ENCODE peak calls at places on chromosome 6, in seven cellular contexts. One of them, this sample, is unnamed. For H4K20me1, the result is how much of the 10 kb centered on the place peaks cover.

GRCh38 chr6:78962458-78962857 is 95.1 kb downstream of the IRAK1BP1 start:
- DNase-seq in PC-3: no peak
- DNase-seq in OCI-LY7: no peak
- DNase-seq in GM23248: no peak
- DNase-seq in GM23338: no peak
- DNase-seq in hepatocyte: no peak
- DNase-seq in HCT116: no peak
- DNase-seq in this sample: no peak

GRCh38 chr6:40015530-40015929 is 81.3 kb upstream of the MOCS1 start:
- DNase-seq in PC-3: no peak
- DNase-seq in OCI-LY7: no peak
- DNase-seq in GM23248: no peak
- DNase-seq in GM23338: no peak
- DNase-seq in hepatocyte: no peak
- DNase-seq in HCT116: no peak
- DNase-seq in this sample: no peak

GRCh38 chr6:144581807-144582537 is 296.8 kb downstream of the UTRN start:
- DNase-seq in PC-3: peak
- DNase-seq in OCI-LY7: peak
- DNase-seq in GM23248: peak
- DNase-seq in GM23338: peak
- DNase-seq in hepatocyte: peak
- DNase-seq in HCT116: peak
- DNase-seq in this sample: peak

GRCh38 chr6:135583256-135583758 is 85.8 kb upstream of the AHI1 start:
- DNase-seq in PC-3: peak
- DNase-seq in OCI-LY7: no peak
- DNase-seq in GM23248: peak
- DNase-seq in GM23338: no peak
- DNase-seq in hepatocyte: no peak
- DNase-seq in HCT116: no peak
- DNase-seq in this sample: no peak

GRCh38 chr6:126721581-126722145 is 381.7 kb downstream of the CENPW start:
- DNase-seq in PC-3: peak
- DNase-seq in OCI-LY7: no peak
- DNase-seq in GM23248: peak
- DNase-seq in GM23338: no peak
- DNase-seq in hepatocyte: peak
- DNase-seq in HCT116: peak
- DNase-seq in this sample: no peak

GRCh38 chr6:38138374-38138773 is 318.8 kb downstream of the ZFAND3 start:
- DNase-seq in PC-3: no peak
- DNase-seq in OCI-LY7: no peak
- DNase-seq in GM23248: no peak
- DNase-seq in GM23338: peak
- DNase-seq in hepatocyte: no peak
- DNase-seq in HCT116: no peak
- DNase-seq in this sample: peak

GRCh38 chr6:52420668-52421358 is 671 bp downstream of the EFHC1 start:
- DNase-seq in PC-3: peak
- DNase-seq in OCI-LY7: no peak
- DNase-seq in GM23248: peak
- DNase-seq in GM23338: peak
- DNase-seq in hepatocyte: peak
- DNase-seq in HCT116: no peak
- DNase-seq in this sample: peak

GRCh38 chr6:17271628-17272027 is 9.5 kb upstream of the RBM24 start:
- DNase-seq in PC-3: no peak
- DNase-seq in OCI-LY7: no peak
- DNase-seq in GM23248: no peak
- DNase-seq in GM23338: no peak
- DNase-seq in hepatocyte: no peak
- DNase-seq in HCT116: no peak
- DNase-seq in this sample: no peak

DNA sequence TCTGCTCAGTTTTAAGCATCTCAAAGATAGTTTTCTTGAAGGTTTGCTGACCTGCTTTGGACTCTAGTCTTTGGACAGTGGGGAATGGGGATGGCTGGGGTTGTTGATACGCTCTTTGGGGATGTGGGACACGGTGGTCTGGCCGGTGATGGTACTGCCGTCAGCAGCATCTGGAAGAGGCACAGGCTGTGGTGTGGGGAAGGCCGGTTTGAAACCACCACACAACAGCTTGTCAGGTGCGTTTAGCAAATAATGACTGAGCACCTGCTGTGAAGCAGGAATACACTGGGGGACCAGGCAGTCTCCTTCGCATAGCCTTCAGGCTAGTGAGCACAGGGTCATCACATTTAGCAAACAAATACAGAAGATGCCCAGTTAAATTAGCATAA is 94.1 kb downstream of the TMEM242 start:
- DNase-seq in PC-3: no peak
- DNase-seq in OCI-LY7: peak
- DNase-seq in GM23248: no peak
- DNase-seq in GM23338: peak
- DNase-seq in hepatocyte: no peak
- DNase-seq in HCT116: no peak
- DNase-seq in this sample: no peak
- H3K27ac ChIP-seq in PC-3: no peak
- H3K27ac ChIP-seq in OCI-LY7: no peak
- H3K27ac ChIP-seq in GM23248: no peak
- H3K27ac ChIP-seq in GM23338: no peak
- H3K27ac ChIP-seq in hepatocyte: no peak
- H3K27ac ChIP-seq in HCT116: no peak
- H3K27ac ChIP-seq in this sample: no peak

DNA sequence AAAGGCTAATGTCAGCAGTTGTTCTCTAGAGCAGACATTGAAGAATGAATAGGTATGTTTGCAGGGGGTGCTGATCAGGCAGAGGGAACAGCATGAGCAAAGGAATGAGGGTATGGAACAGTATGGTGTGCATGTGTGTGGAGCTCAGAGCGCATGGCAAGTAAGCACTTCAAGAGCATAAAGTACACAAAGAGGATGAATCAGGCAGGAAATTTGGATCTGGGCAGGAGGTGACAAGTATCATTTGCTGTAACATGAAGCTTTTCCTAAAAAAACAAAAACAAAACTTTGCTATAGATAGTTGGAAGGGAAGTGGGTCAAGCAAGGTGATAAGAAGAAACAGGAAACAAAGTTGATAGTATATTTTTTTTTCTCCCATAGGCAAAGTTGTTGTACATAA is 746.8 kb downstream of the HDGFL1 start:
- DNase-seq in PC-3: peak
- DNase-seq in OCI-LY7: no peak
- DNase-seq in GM23248: no peak
- DNase-seq in GM23338: no peak
- DNase-seq in hepatocyte: no peak
- DNase-seq in HCT116: no peak
- DNase-seq in this sample: no peak
- H4K20me1 ChIP-seq in PC-3: under half
- H4K20me1 ChIP-seq in OCI-LY7: under half
- H4K20me1 ChIP-seq in GM23248: under half
- H4K20me1 ChIP-seq in GM23338: under half
- H4K20me1 ChIP-seq in hepatocyte: under half
- H4K20me1 ChIP-seq in HCT116: under half
- H4K20me1 ChIP-seq in this sample: under half

GRCh38 chr6:133631421-133631820 is 257.5 kb upstream of the TCF21 start:
- DNase-seq in PC-3: peak
- DNase-seq in OCI-LY7: no peak
- DNase-seq in GM23248: peak
- DNase-seq in GM23338: no peak
- DNase-seq in hepatocyte: no peak
- DNase-seq in HCT116: no peak
- DNase-seq in this sample: no peak
- TF ChIP-seq EZH2phosphoT487 in PC-3: no peak
- TF ChIP-seq EZH2phosphoT487 in OCI-LY7: no peak
- TF ChIP-seq EZH2phosphoT487 in GM23248: no peak
- TF ChIP-seq EZH2phosphoT487 in GM23338: no peak
- TF ChIP-seq EZH2phosphoT487 in hepatocyte: no peak
- TF ChIP-seq EZH2phosphoT487 in HCT116: no peak
- TF ChIP-seq EZH2phosphoT487 in this sample: no peak

GRCh38 chr6:170279977-170280688 is 10.7 kb downstream of the DLL1 start:
- DNase-seq in PC-3: peak
- DNase-seq in OCI-LY7: no peak
- DNase-seq in GM23248: peak
- DNase-seq in GM23338: no peak
- DNase-seq in hepatocyte: peak
- DNase-seq in HCT116: no peak
- DNase-seq in this sample: no peak

GRCh38 chr6:170277893-170278742 is 12.8 kb downstream of the DLL1 start:
- DNase-seq in PC-3: no peak
- DNase-seq in OCI-LY7: peak
- DNase-seq in GM23248: no peak
- DNase-seq in GM23338: peak
- DNase-seq in hepatocyte: no peak
- DNase-seq in HCT116: no peak
- DNase-seq in this sample: no peak

GRCh38 chr6:170280689-170281045 is 10.2 kb downstream of the DLL1 start:
- DNase-seq in PC-3: no peak
- DNase-seq in OCI-LY7: no peak
- DNase-seq in GM23248: no peak
- DNase-seq in GM23338: no peak
- DNase-seq in hepatocyte: no peak
- DNase-seq in HCT116: no peak
- DNase-seq in this sample: no peak

GRCh38 chr6:170279426-170279825 is 11.5 kb downstream of the DLL1 start:
- DNase-seq in PC-3: no peak
- DNase-seq in OCI-LY7: no peak
- DNase-seq in GM23248: no peak
- DNase-seq in GM23338: no peak
- DNase-seq in hepatocyte: no peak
- DNase-seq in HCT116: no peak
- DNase-seq in this sample: no peak

GRCh38 chr6:170278743-170279094 is 12.2 kb downstream of the DLL1 start:
- DNase-seq in PC-3: no peak
- DNase-seq in OCI-LY7: peak
- DNase-seq in GM23248: no peak
- DNase-seq in GM23338: no peak
- DNase-seq in hepatocyte: no peak
- DNase-seq in HCT116: no peak
- DNase-seq in this sample: no peak
- H3K27ac ChIP-seq in PC-3: no peak
- H3K27ac ChIP-seq in OCI-LY7: no peak
- H3K27ac ChIP-seq in GM23248: no peak
- H3K27ac ChIP-seq in GM23338: no peak
- H3K27ac ChIP-seq in hepatocyte: no peak
- H3K27ac ChIP-seq in HCT116: no peak
- H3K27ac ChIP-seq in this sample: no peak

GRCh38 chr6:129117355-129117754 is 234.4 kb downstream of the LAMA2 start:
- DNase-seq in PC-3: no peak
- DNase-seq in OCI-LY7: no peak
- DNase-seq in GM23248: no peak
- DNase-seq in GM23338: no peak
- DNase-seq in hepatocyte: no peak
- DNase-seq in HCT116: no peak
- DNase-seq in this sample: no peak

GRCh38 chr6:129124334-129124733 is 241.4 kb downstream of the LAMA2 start:
- DNase-seq in PC-3: no peak
- DNase-seq in OCI-LY7: no peak
- DNase-seq in GM23248: no peak
- DNase-seq in GM23338: no peak
- DNase-seq in hepatocyte: no peak
- DNase-seq in HCT116: no peak
- DNase-seq in this sample: no peak

GRCh38 chr6:129114992-129115391 is 232.1 kb downstream of the LAMA2 start:
- DNase-seq in PC-3: no peak
- DNase-seq in OCI-LY7: no peak
- DNase-seq in GM23248: no peak
- DNase-seq in GM23338: no peak
- DNase-seq in hepatocyte: no peak
- DNase-seq in HCT116: no peak
- DNase-seq in this sample: no peak

GRCh38 chr6:129115491-129115890 is 232.6 kb downstream of the LAMA2 start:
- DNase-seq in PC-3: no peak
- DNase-seq in OCI-LY7: no peak
- DNase-seq in GM23248: no peak
- DNase-seq in GM23338: no peak
- DNase-seq in hepatocyte: no peak
- DNase-seq in HCT116: no peak
- DNase-seq in this sample: no peak

DNA sequence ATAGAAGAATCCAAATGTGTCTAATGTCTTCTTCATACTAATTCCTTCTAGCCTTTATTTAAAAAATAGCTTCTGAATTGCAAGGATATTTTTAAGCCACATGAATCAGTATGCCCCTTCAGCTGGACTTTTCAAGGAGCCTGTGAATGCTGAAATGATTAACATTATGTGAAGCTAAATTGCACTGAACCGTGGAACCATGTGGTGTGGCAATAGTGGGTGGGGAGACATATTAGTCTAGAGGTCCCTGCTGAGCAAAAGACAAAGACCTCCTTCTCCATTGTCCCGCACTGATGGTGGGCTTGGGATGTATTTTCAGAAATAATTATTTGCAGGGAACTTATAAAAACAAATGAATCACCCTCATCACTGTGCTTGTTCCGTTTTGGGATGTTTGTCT is 237.9 kb downstream of the LAMA2 start:
- DNase-seq in PC-3: no peak
- DNase-seq in OCI-LY7: no peak
- DNase-seq in GM23248: peak
- DNase-seq in GM23338: no peak
- DNase-seq in hepatocyte: no peak
- DNase-seq in HCT116: no peak
- DNase-seq in this sample: no peak
- H4K20me1 ChIP-seq in PC-3: under half
- H4K20me1 ChIP-seq in OCI-LY7: under half
- H4K20me1 ChIP-seq in GM23248: under half
- H4K20me1 ChIP-seq in GM23338: under half
- H4K20me1 ChIP-seq in hepatocyte: under half
- H4K20me1 ChIP-seq in HCT116: under half
- H4K20me1 ChIP-seq in this sample: under half

This sample was measured in neural progenitor cell.